ENCODE peak calls at places on chromosomes 6 and 20, in nine cellular contexts. C is H9, J is breast epithelium, P is fibroblast of pulmonary artery, I is Peyer's patch, O is heart left ventricle, X is adrenal gland, L is endothelial cell, H is GM12878. Q is an unnamed sample.

GRCh38 chr20:22862645-22863230 is 172.4 kb upstream of the SSTR4 start:
- DNase-seq in C (no peak), J (no peak), P (no peak), I (no peak), O (peak; percentile 61), X (no peak), L (no peak), H (no peak), Q (no peak)

GRCh38 chr6:35021014-35021413 is 120.1 kb downstream of the TCP11 start:
- DNase-seq in C (peak; percentile 54), J (no peak), P (no peak), I (no peak), O (no peak), X (no peak), L (no peak), H (no peak), Q (no peak)

GRCh38 chr20:57831326-57831991 is 121.6 kb upstream of the PMEPA1 start:
- DNase-seq in C (no peak), J (no peak), P (no peak), I (no peak), O (peak; percentile 37), X (no peak), L (no peak), H (no peak), Q (no peak)

GRCh38 chr6:43405354-43405753 is 22.0 kb upstream of the ABCC10 start:
- DNase-seq in C (no peak), J (no peak), P (peak; percentile 6), I (no peak), O (no peak), X (no peak), L (no peak), H (no peak), Q (peak; percentile 25)

GRCh38 chr20:38729767-38730166 is 5.5 kb downstream of the SLC32A1 start:
- DNase-seq in C (no peak), J (no peak), P (no peak), I (no peak), O (no peak), X (no peak), L (no peak), H (no peak), Q (no peak)

GRCh38 chr6:154878866-154879491 is 116.1 kb upstream of the TIAM2 start:
- DNase-seq in C (no peak), J (no peak), P (peak; percentile 4), I (no peak), O (no peak), X (no peak), L (no peak), H (no peak), Q (no peak)

GRCh38 chr6:499617-500016 is 108.1 kb downstream of the IRF4 start:
- DNase-seq in C (no peak), J (no peak), P (no peak), I (no peak), O (no peak), X (no peak), L (no peak), H (no peak), Q (no peak)

GRCh38 chr6:24990227-24990843 is 54.6 kb upstream of the RIPOR2 start:
- DNase-seq in C (no peak), J (no peak), P (peak; percentile 70), I (no peak), O (no peak), X (no peak), L (no peak), H (no peak), Q (no peak)

GRCh38 chr20:15576401-15576800 is 996.8 kb downstream of the KIF16B start:
- DNase-seq in C (no peak), J (no peak), P (no peak), I (no peak), O (no peak), X (no peak), L (no peak), H (no peak), Q (peak; percentile 14)

GRCh38 chr20:11124849-11125505 is 451.2 kb upstream of the JAG1 start:
- DNase-seq in C (no peak), J (no peak), P (no peak), I (no peak), O (no peak), X (no peak), L (no peak), H (no peak), Q (no peak)

GRCh38 chr6:78911218-78911617 is 43.9 kb downstream of the IRAK1BP1 start:
- DNase-seq in C (no peak), J (no peak), P (no peak), I (no peak), O (no peak), X (no peak), L (no peak), H (no peak), Q (peak; percentile 33)

GRCh38 chr6:132669690-132670291 is 10.8 kb upstream of the TAAR1 start:
- DNase-seq in C (no peak), J (no peak), P (peak; percentile 75), I (no peak), O (no peak), X (no peak), L (no peak), H (no peak), Q (peak; percentile 46)
- TF ChIP-seq CTCF in C (peak; percentile 58), J (peak; percentile 38), P (peak; percentile 40), I (peak; percentile 53), O (peak; percentile 70), X (peak; percentile 46), L (peak; percentile 69), H (peak; percentile 38), Q (peak; percentile 41)

GRCh38 chr6:56573624-56574023 is 69.1 kb downstream of the DST start:
- DNase-seq in C (no peak), J (no peak), P (no peak), I (no peak), O (no peak), X (no peak), L (no peak), H (no peak), Q (peak; percentile 58)

GRCh38 chr6:56573142-56573541 is 69.5 kb downstream of the DST start:
- DNase-seq in C (no peak), J (no peak), P (no peak), I (no peak), O (no peak), X (no peak), L (no peak), H (no peak), Q (peak; percentile 68)

GRCh38 chr6:56574292-56574691 is 68.4 kb downstream of the DST start:
- DNase-seq in C (no peak), J (no peak), P (no peak), I (no peak), O (no peak), X (no peak), L (no peak), H (no peak), Q (no peak)

GRCh38 chr6:56571605-56572004 is 71.1 kb downstream of the DST start:
- DNase-seq in C (no peak), J (no peak), P (no peak), I (no peak), O (no peak), X (no peak), L (no peak), H (no peak), Q (no peak)

GRCh38 chr6:56570434-56571359 is 72.0 kb downstream of the DST start:
- DNase-seq in C (no peak), J (no peak), P (peak; percentile 55), I (no peak), O (no peak), X (no peak), L (no peak), H (no peak), Q (peak; percentile 31)
- TF ChIP-seq CTCF in C (peak; percentile 64), J (peak; percentile 63), P (peak; percentile 68), I (peak; percentile 47), O (peak; percentile 65), X (peak; percentile 28), L (peak; percentile 59), H (peak; percentile 50), Q (peak; percentile 66)

GRCh38 chr6:52663935-52664184 is 7.1 kb upstream of the TMEM14A start:
- DNase-seq in C (no peak), J (no peak), P (no peak), I (no peak), O (no peak), X (no peak), L (no peak), H (no peak), Q (no peak)
- TF ChIP-seq CTCF in C (no peak), J (no peak), P (no peak), I (no peak), O (peak; percentile 45), X (no peak), L (no peak), H (no peak), Q (no peak)

GRCh38 chr6:81621816-81622395 is 130.6 kb downstream of the TENT5A start:
- DNase-seq in C (no peak), J (no peak), P (no peak), I (no peak), O (no peak), X (no peak), L (no peak), H (no peak), Q (no peak)
- TF ChIP-seq CTCF in C (no peak), J (no peak), P (no peak), I (no peak), O (no peak), X (no peak), L (no peak), H (no peak), Q (no peak)

GRCh38 chr6:33297956-33298772 is 578 bp downstream of the RGL2 start:
- DNase-seq in C (peak; percentile 91), J (peak; percentile 92), P (peak; percentile 90), I (peak; percentile 82), O (peak; percentile 71), X (peak; percentile 81), L (peak; percentile 72), H (no peak), Q (peak; percentile 82)
- TF ChIP-seq CTCF in C (no peak), J (no peak), P (no peak), I (no peak), O (no peak), X (no peak), L (peak; percentile 16), H (no peak), Q (no peak)

DNA sequence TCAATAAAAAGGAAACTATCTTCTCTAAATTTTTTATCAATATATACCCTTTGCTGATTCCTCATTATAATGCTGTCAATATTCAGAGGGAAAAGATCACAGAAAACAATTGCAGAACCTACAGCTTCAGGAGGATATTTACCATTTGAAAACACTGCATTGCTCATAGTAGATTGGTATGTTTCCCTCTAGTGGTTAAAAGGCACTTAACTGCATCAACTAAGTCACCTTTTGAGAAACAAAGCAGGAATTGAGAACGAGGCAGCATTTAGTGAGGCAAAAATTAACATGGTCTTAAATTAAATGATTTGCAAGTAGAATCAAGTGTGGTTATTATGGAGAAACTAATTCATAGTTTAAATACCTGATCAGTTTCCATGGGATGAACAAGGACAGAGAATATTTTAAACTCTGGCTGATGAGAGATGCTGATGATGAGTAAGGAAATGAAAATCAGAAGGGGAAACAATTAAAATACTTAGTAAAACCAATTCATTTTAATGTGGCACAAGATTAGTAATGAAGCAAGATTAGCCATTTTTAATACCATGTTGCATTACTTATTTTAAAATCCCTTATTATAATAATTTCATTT is 642.1 kb downstream of the EPHA7 start:
- DNase-seq in C (no peak), J (no peak), P (peak; percentile 30), I (no peak), O (no peak), X (no peak), L (no peak), H (no peak), Q (peak; percentile 45)
- TF ChIP-seq CTCF in C (peak; percentile 79), J (peak; percentile 18), P (peak; percentile 43), I (peak; percentile 31), O (peak; percentile 50), X (peak; percentile 26), L (peak; percentile 52), H (peak; percentile 47), Q (peak; percentile 65)

Q was measured in fibroblast of villous mesenchyme.